ENCODE peak calls at places on chromosomes 2 and 18, in six cellular contexts. J is A549, K is thyroid gland, O is fibroblast of the aortic adventitia, W is tibial artery, I is cardiac muscle cell. Y is an unnamed sample.

GRCh38 chr2:30577151-30577550 is 130.1 kb downstream of the LCLAT1 start:
- DNase-seq in I (no peak), J (no peak), K (no peak), W (no peak), O (no peak), Y (peak)

GRCh38 chr18:9419956-9420631 is 55.2 kb upstream of the RALBP1 start:
- DNase-seq in K (no peak), J (no peak), I (peak), O (no peak), W (no peak), Y (no peak)

GRCh38 chr18:13178197-13178596 is 40.4 kb upstream of the LDLRAD4 start:
- DNase-seq in K (no peak), I (no peak), W (no peak), J (no peak), O (no peak), Y (no peak)

GRCh38 chr2:39762448-39762847 is 16.6 kb downstream of the THUMPD2 start:
- DNase-seq in K (no peak), O (no peak), W (no peak), J (no peak), I (no peak), Y (no peak)

GRCh38 chr2:26843041-26843440 is 4.9 kb upstream of the DPYSL5 start:
- DNase-seq in O (no peak), W (no peak), J (no peak), I (no peak), K (no peak), Y (no peak)

GRCh38 chr2:240898108-240898730 is 2.3 kb upstream of the MAB21L4 start:
- DNase-seq in I (no peak), O (peak), J (no peak), K (peak), W (no peak), Y (no peak)

GRCh38 chr2:237257471-237257951 is 156.5 kb downstream of the COL6A3 start:
- DNase-seq in K (no peak), W (no peak), J (no peak), I (peak), O (peak), Y (no peak)

GRCh38 chr2:84388921-84389490 is 70.1 kb downstream of the SUCLG1 start:
- DNase-seq in J (no peak), I (no peak), W (no peak), O (no peak), K (no peak), Y (no peak)

GRCh38 chr2:29307522-29307921 is 192.3 kb downstream of the CLIP4 start:
- DNase-seq in K (no peak), I (no peak), W (no peak), O (no peak), J (no peak), Y (no peak)

GRCh38 chr2:109138449-109138848 is 9.4 kb downstream of the SH3RF3 start:
- DNase-seq in O (no peak), J (no peak), K (no peak), I (no peak), W (no peak), Y (no peak)

GRCh38 chr2:236768393-236769140 is 198.9 kb downstream of the ACKR3 start:
- DNase-seq in O (peak), K (no peak), W (no peak), I (peak), J (no peak), Y (no peak)

GRCh38 chr2:177147093-177147694 is 65.4 kb upstream of the HNRNPA3 start:
- DNase-seq in W (no peak), J (peak), O (peak), I (peak), K (no peak), Y (no peak)

GRCh38 chr18:8301427-8302172 is 307.6 kb upstream of the RAB12 start:
- DNase-seq in W (no peak), J (no peak), I (peak), O (peak), K (no peak), Y (no peak)

DNA sequence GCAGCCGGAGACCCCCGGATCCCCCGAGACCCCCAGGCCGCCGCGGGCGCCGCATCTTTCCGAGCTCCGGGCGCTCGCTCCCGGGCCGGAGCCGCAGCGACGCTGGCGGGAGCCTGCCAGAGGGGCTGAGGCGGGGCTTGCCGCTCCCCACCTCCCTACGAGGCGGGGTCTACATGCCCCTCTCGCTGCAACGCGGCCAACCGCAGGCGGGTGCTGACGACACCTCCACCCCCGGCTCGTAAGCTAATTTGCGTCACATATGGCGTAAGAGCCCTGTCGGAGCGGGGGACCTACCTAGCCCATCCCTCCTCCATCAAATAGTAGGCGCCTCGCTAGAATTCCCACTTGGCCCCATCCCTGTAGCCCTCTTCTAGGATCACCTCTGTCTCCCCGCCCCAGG is at the start of gene PTPRN:
- DNase-seq in O (peak), J (no peak), K (no peak), I (peak), W (no peak), Y (peak)
- H3K4me3 ChIP-seq in O (peak), J (peak), K (no peak), I (peak), W (no peak), Y (peak)

GRCh38 chr2:43163365-43163715 is 63.1 kb downstream of the ZFP36L2 start:
- DNase-seq in J (no peak), I (no peak), O (no peak), W (no peak), K (no peak), Y (no peak)

GRCh38 chr2:43160778-43161177 is 65.6 kb downstream of the ZFP36L2 start:
- DNase-seq in I (no peak), K (no peak), O (no peak), J (no peak), W (no peak), Y (peak)

GRCh38 chr2:43159797-43160196 is 66.6 kb downstream of the ZFP36L2 start:
- DNase-seq in O (no peak), K (no peak), J (no peak), W (no peak), I (no peak), Y (peak)

GRCh38 chr2:43164686-43165085 is 61.7 kb downstream of the ZFP36L2 start:
- DNase-seq in O (no peak), I (no peak), K (no peak), J (no peak), W (no peak), Y (no peak)

DNA sequence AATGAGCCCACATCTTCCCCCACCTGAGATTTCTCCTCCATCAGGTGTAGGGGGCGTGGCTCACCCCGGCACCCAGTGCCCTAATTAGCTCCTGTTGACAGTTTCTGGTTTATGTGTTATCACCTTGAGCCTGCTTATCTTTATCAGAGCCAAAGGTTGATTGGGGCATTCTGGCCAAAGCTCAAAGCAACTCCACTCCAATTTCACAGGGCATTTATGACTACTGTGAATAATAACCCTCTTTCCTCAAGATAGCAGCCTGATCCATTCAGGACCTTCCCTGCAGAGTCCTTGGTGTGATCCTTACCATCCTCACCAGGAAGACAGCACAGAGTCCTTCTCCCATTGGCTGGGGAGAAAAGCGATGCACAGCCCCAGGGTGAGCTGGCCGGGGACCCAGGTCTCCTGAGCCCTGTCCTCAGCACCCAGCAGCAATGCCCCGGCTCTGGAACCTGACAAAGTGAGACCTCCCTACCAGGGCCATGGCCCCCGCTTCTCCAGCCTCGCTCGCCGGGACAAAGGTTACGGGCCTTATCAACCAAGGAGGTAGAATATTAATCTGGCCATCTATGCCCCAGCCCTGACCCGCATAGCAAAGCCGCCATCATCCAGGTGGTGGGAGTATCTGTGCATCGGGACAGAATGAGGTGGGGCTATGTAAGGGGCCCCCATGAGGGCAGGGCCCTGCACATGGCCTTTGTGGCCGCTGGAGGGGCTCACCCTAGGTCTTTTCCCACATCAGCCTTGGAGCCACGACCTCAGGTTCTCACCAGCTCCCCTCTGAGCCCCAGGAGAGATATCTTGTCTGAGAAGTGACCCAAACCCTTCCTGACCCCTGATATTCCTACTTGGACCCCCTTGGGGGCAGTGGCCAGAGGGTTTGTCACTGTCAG is 64.5 kb downstream of the ZFP36L2 start:
- DNase-seq in I (no peak), J (no peak), O (no peak), K (no peak), W (no peak), Y (peak)
- H3K4me3 ChIP-seq in I (no peak), J (no peak), O (no peak), K (no peak), W (no peak), Y (no peak)

DNA sequence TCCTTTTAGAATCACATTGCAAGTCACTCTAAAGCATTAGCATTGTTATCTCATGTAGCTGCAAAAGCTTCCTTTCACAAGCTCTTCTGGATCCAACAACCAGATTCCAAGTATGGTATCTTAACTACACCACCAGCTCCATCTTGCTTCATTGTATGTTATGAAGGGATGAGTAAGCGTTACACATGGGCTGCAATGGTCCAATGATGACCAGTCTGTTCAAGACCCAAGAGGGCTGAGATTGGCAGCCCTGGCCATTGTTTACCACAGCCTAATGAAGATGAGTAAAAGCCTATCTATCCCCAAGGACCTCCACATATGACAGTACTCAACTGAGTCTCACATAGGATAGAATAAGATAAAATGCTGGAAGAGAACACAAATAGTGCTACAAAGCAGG is 6.3 kb downstream of the CFLAR start:
- DNase-seq in O (no peak), I (no peak), K (no peak), J (no peak), W (no peak), Y (no peak)
- H3K4me3 ChIP-seq in O (no peak), I (no peak), K (no peak), J (no peak), W (no peak), Y (no peak)

DNA sequence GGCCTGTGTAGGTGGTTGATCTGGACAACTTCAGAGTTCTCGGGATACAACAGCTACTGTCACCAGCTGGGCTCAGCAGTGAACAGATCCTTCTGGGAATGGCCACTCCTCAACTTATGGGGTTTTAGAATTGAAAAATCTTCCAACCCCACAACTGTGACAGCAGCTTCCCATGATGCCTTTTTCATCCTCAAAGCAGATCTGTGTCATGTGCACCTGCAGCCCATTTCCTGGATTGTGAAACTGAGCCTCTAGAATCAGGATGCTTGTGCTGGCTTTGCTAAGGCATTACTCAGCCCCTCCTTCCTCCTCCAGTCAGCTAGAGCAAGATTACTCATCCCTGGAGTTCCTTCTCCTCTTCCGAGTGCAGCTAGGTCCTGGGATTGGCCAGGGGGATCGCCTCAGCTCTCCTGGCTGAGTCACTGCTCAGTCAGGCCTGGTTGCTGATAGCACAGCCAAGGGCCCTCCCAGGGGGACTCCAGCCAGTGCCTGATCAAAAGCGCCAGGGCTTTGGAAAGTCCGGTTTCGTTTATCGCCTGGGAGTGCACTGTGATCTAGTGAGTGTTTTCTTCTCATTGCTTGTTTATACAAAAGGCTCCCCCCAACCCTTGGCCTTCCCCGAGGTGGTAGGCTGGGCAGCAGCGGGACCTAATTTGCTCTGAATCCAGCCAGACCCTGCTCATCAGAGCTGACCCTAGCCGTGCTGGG is 2.4 kb upstream of the LPIN1 start:
- DNase-seq in J (peak), O (peak), K (peak), I (peak), W (peak), Y (peak)
- H3K4me3 ChIP-seq in J (peak), O (peak), K (no peak), I (no peak), W (peak), Y (no peak)

GRCh38 chr2:217935245-217935879 is 67.4 kb downstream of the TNS1 start:
- DNase-seq in O (peak), W (no peak), J (no peak), I (peak), K (peak), Y (peak)
- H3K4me3 ChIP-seq in O (no peak), W (peak), J (no peak), I (no peak), K (no peak), Y (no peak)

DNA sequence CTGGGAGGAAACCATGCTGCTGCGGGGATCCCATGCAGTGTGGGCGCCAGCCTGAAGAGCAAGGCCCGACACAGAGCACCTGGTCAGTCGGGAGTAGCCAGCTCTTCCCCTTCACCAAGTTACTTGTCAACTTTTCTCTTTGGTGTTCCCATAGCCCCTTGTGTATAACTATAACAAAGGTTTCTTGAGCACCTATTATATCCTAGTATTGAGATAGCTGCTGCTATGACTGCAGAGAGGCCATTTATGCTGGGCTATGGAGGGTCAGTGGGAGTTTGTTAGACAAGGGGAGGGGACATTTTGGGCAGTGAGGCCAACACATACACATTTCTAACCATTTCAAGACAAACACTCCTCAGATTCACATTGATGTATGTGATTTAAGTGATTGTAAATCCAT is 10.8 kb downstream of the HK2 start:
- DNase-seq in K (no peak), W (no peak), I (no peak), O (no peak), J (no peak), Y (no peak)
- H3K4me3 ChIP-seq in K (no peak), W (no peak), I (no peak), O (no peak), J (no peak), Y (no peak)